ENCODE peak calls at places on chromosome 14, in four cellular contexts. One of them, this sample, is unnamed.

GRCh38 chr14:38211258-38211735 is 3.6 kb downstream of the SSTR1 start:
- DNase-seq in endothelial cell: no peak
- DNase-seq in NCI-H1105: no peak
- DNase-seq in stomach: no peak
- DNase-seq in this sample: no peak

GRCh38 chr14:54692261-54692861 is 125.4 kb downstream of the SAMD4A start:
- DNase-seq in NCI-H1105: no peak
- DNase-seq in stomach: no peak
- DNase-seq in endothelial cell: no peak
- DNase-seq in this sample: no peak

GRCh38 chr14:104554088-104554607 is 25.4 kb upstream of the C14orf180 start:
- DNase-seq in endothelial cell: no peak
- DNase-seq in NCI-H1105: no peak
- DNase-seq in stomach: no peak
- DNase-seq in this sample: peak; percentile 6

GRCh38 chr14:68535404-68536024 is 257.4 kb downstream of the ZFP36L1 start:
- DNase-seq in endothelial cell: no peak
- DNase-seq in NCI-H1105: no peak
- DNase-seq in stomach: no peak
- DNase-seq in this sample: no peak

GRCh38 chr14:52961060-52961639 is 10.3 kb upstream of the FERMT2 start:
- DNase-seq in stomach: peak; percentile 62
- DNase-seq in NCI-H1105: peak; percentile 40
- DNase-seq in endothelial cell: peak; percentile 21
- DNase-seq in this sample: peak; percentile 72

GRCh38 chr14:20461230-20462141 is at the start of gene PIP4P1:
- DNase-seq in stomach: peak; percentile 99
- DNase-seq in NCI-H1105: peak; percentile 100
- DNase-seq in endothelial cell: peak; percentile 96
- DNase-seq in this sample: peak; percentile 100

GRCh38 chr14:96260341-96260821 is 4.4 kb downstream of the BDKRB1 start:
- DNase-seq in endothelial cell: no peak
- DNase-seq in stomach: no peak
- DNase-seq in NCI-H1105: no peak
- DNase-seq in this sample: no peak

GRCh38 chr14:59511916-59512530 is 27.7 kb downstream of the JKAMP start:
- DNase-seq in endothelial cell: peak; percentile 49
- DNase-seq in stomach: no peak
- DNase-seq in NCI-H1105: peak; percentile 21
- DNase-seq in this sample: peak; percentile 70

GRCh38 chr14:72701610-72702009 is 192.3 kb downstream of the DPF3 start:
- DNase-seq in stomach: no peak
- DNase-seq in endothelial cell: no peak
- DNase-seq in NCI-H1105: no peak
- DNase-seq in this sample: no peak

GRCh38 chr14:60647081-60647836 is 2.0 kb downstream of the SIX1 start:
- DNase-seq in endothelial cell: peak; percentile 39
- DNase-seq in NCI-H1105: peak; percentile 45
- DNase-seq in stomach: no peak
- DNase-seq in this sample: no peak

GRCh38 chr14:88914956-88915355 is 90.5 kb downstream of the TTC8 start:
- DNase-seq in endothelial cell: no peak
- DNase-seq in NCI-H1105: no peak
- DNase-seq in stomach: no peak
- DNase-seq in this sample: no peak

GRCh38 chr14:102088012-102088792 is 1.4 kb upstream of the HSP90AA1 start:
- DNase-seq in NCI-H1105: no peak
- DNase-seq in endothelial cell: peak; percentile 58
- DNase-seq in stomach: peak; percentile 51
- DNase-seq in this sample: no peak

GRCh38 chr14:31893156-31893813 is 183.8 kb upstream of the ARHGAP5 start:
- DNase-seq in NCI-H1105: no peak
- DNase-seq in stomach: no peak
- DNase-seq in endothelial cell: peak; percentile 16
- DNase-seq in this sample: peak; percentile 36

GRCh38 chr14:24131549-24131966 is 1.1 kb downstream of the FITM1 start:
- DNase-seq in stomach: no peak
- DNase-seq in NCI-H1105: no peak
- DNase-seq in endothelial cell: no peak
- DNase-seq in this sample: no peak